ENCODE peak calls at places on chromosomes 3 and 15, in six cellular contexts. P, Q, S, C, X and K are unnamed samples.

GRCh38 chr15:62848631-62849050 is 193.9 kb upstream of the TPM1 start:
- DNase-seq in S (peak; percentile 44), X (no peak), Q (peak; percentile 35), P (peak; percentile 47), C (no peak), K (no peak)

GRCh38 chr15:64284037-64284436 is 71.9 kb downstream of the CSNK1G1 start:
- DNase-seq in C (no peak), S (no peak), X (no peak), P (peak; percentile 72), Q (no peak), K (no peak)

GRCh38 chr3:16280671-16281070 is 15.7 kb downstream of the OXNAD1 start:
- DNase-seq in P (no peak), Q (no peak), X (no peak), C (no peak), S (no peak), K (no peak)

GRCh38 chr3:20136231-20136630 is 49.8 kb downstream of the SGO1 start:
- DNase-seq in S (no peak), X (no peak), C (no peak), Q (peak; percentile 10), P (peak; percentile 16), K (no peak)

GRCh38 chr3:30554317-30554690 is 52.1 kb upstream of the TGFBR2 start:
- DNase-seq in X (no peak), Q (no peak), C (no peak), S (no peak), P (no peak), K (no peak)

GRCh38 chr3:81955908-81956307 is 194.5 kb upstream of the GBE1 start:
- DNase-seq in C (no peak), Q (no peak), S (no peak), X (no peak), P (no peak), K (no peak)

GRCh38 chr3:17160597-17160996 is 275.8 kb downstream of the PLCL2 start:
- DNase-seq in Q (no peak), X (no peak), C (no peak), S (no peak), P (no peak), K (no peak)

GRCh38 chr3:184716652-184717607 is 5.1 kb upstream of the MAGEF1 start:
- DNase-seq in C (peak; percentile 39), X (peak; percentile 71), S (peak; percentile 80), Q (peak; percentile 64), P (peak; percentile 57), K (no peak)

GRCh38 chr3:193788189-193788946 is 195.4 kb downstream of the OPA1 start:
- DNase-seq in Q (peak; percentile 75), X (peak; percentile 68), C (peak; percentile 73), P (peak; percentile 61), S (peak; percentile 91), K (no peak)

GRCh38 chr3:170809021-170809974 is 60.7 kb downstream of the RPL22L1 start:
- DNase-seq in C (peak; percentile 47), P (peak; percentile 84), S (peak; percentile 87), Q (peak; percentile 95), X (peak; percentile 34), K (peak; percentile 68)

GRCh38 chr15:43509002-43509922 is 8.1 kb upstream of the MAP1A start:
- DNase-seq in Q (no peak), X (no peak), C (no peak), P (peak; percentile 44), S (peak; percentile 39), K (no peak)

GRCh38 chr3:123602325-123602724 is 17.5 kb upstream of the HACD2 start:
- DNase-seq in C (no peak), X (no peak), S (no peak), P (peak; percentile 87), Q (peak; percentile 98), K (no peak)

GRCh38 chr3:99945328-99945995 is 127.8 kb downstream of the CMSS1 start:
- DNase-seq in S (no peak), C (no peak), X (no peak), Q (no peak), P (no peak), K (no peak)

GRCh38 chr15:89167267-89168176 is 53.9 kb downstream of the RLBP1 start:
- DNase-seq in S (peak; percentile 53), X (no peak), Q (peak; percentile 93), C (no peak), P (peak; percentile 66), K (no peak)

GRCh38 chr3:17802993-17803392 is 60.6 kb upstream of the TBC1D5 start:
- DNase-seq in X (no peak), S (no peak), P (no peak), C (no peak), Q (no peak), K (no peak)

GRCh38 chr3:3618624-3619023 is 180.6 kb upstream of the LRRN1 start:
- DNase-seq in S (no peak), Q (no peak), X (no peak), P (no peak), C (no peak), K (no peak)

GRCh38 chr3:64009528-64009927 is 13.8 kb downstream of the PSMD6 start:
- DNase-seq in X (no peak), P (no peak), S (no peak), Q (no peak), C (no peak), K (no peak)

GRCh38 chr3:15646924-15647511 is 45.5 kb downstream of the BTD start:
- DNase-seq in P (peak; percentile 98), C (no peak), S (peak; percentile 70), X (no peak), Q (peak; percentile 97), K (peak; percentile 94)

GRCh38 chr15:65577129-65577996 is 33.6 kb downstream of the INTS14 start:
- DNase-seq in X (no peak), P (no peak), S (no peak), C (no peak), Q (no peak), K (no peak)

GRCh38 chr3:81716870-81717509 is 44.5 kb downstream of the GBE1 start:
- DNase-seq in S (no peak), Q (peak; percentile 45), P (peak; percentile 69), X (peak; percentile 13), C (no peak), K (no peak)

GRCh38 chr3:78645628-78646310 is 1122.0 kb downstream of the ROBO1 start:
- DNase-seq in S (no peak), X (peak; percentile 26), P (peak; percentile 88), Q (peak; percentile 93), C (no peak), K (no peak)

GRCh38 chr15:32936283-32936918 is 218.6 kb downstream of the GREM1 start:
- DNase-seq in Q (peak; percentile 65), P (peak; percentile 86), X (no peak), S (no peak), C (no peak), K (no peak)

GRCh38 chr15:90000175-90000923 is 775 bp upstream of the ZNF710 start:
- DNase-seq in Q (no peak), P (no peak), C (peak; percentile 32), S (peak; percentile 77), X (peak; percentile 49), K (no peak)

GRCh38 chr3:180073561-180073960 is 36.8 kb upstream of the PEX5L start:
- DNase-seq in C (no peak), Q (peak; percentile 38), S (no peak), X (no peak), P (no peak), K (no peak)

GRCh38 chr3:94162700-94163099 is 99.8 kb downstream of the NSUN3 start:
- DNase-seq in C (no peak), P (peak; percentile 36), Q (peak; percentile 94), S (peak; percentile 57), X (no peak), K (peak; percentile 71)

DNA sequence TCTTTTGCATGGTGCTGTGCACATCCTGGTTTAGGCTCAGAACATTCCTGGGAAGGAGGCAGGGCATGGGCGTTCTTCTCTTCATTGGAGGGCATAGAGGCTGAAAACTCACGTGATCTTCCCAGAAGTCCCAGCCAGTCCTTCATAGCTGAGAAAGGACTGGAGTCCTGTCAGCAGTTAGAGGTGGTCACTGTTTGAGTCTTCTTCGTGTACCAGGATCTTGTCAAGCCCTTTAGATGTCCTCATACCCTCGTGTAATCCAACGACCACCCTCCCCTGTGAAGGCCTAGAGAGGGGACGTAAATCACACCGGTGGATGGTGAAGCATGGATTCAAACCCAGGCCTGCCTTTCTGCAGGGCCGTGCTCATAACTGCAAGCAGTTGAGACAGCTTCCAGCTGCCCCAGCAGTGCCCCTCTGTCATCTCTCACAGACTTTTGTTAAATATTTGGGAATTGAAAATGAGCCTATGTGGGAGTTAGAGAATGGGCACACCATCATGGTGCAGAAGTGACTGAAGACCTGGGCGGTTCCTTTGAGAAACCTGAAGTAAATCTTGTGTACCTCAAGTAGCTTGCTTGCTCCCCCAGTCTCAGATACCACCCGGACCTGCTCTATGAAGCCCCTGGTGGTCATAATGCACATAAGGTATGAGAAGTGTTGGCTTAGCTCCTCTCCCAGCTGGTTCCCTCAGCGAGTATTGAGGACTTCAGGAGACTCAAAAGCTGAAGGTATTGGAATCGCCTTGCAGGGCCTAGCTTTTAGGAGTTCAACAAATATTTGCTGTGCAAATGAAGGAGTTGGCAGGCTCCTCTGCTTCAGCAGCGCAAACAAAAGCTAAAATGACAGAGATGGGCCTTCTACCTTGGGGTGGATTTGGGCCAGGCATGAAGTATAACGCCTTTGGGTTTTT is 1.4 kb downstream of the CMTM8 start:
- DNase-seq in P (peak; percentile 46), S (peak; percentile 83), Q (peak; percentile 67), X (peak; percentile 16), C (peak; percentile 46), K (no peak)
- TF ChIP-seq CTCF in P (peak; percentile 53), S (peak; percentile 78), Q (peak; percentile 68), X (peak; percentile 43), C (peak; percentile 26), K (peak; percentile 39)

DNA sequence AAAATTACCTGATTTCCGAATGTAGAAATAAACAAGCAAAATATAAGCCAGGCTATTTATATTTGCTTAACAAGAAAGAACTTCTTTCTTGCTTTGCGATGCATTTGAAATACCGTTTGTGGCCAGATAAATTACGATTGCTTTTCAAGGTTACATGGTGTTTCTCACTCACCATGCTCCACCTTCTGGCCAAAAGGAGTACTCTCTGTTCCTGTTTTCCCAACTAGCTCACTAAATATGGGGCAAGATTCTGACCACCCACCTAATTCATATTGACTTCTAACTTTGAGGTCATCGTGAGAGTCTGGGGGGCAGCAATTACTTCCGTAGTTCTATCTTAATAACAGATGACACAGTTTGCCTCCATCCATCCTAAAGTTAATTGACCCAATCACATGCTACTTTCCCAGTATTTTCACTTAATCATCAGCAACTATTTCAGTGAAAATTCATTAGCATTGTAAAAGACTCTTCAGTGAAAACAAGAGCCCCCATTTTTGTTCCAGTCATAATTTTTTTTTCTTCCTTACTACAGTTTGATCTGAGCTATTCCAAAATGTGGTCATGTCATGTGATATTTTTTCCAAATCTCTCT is 25.9 kb downstream of the ACP3 start:
- DNase-seq in X (peak; percentile 42), P (peak; percentile 82), S (peak; percentile 74), Q (peak; percentile 66), C (peak; percentile 26), K (no peak)
- TF ChIP-seq CTCF in X (peak; percentile 77), P (peak; percentile 92), S (peak; percentile 91), Q (peak; percentile 82), C (peak; percentile 60), K (peak; percentile 82)

GRCh38 chr15:70260096-70260495 is 162.4 kb upstream of the TLE3 start:
- DNase-seq in X (no peak), C (no peak), S (no peak), Q (no peak), P (no peak), K (no peak)
- TF ChIP-seq CTCF in X (no peak), C (no peak), S (no peak), Q (no peak), P (no peak), K (no peak)

DNA sequence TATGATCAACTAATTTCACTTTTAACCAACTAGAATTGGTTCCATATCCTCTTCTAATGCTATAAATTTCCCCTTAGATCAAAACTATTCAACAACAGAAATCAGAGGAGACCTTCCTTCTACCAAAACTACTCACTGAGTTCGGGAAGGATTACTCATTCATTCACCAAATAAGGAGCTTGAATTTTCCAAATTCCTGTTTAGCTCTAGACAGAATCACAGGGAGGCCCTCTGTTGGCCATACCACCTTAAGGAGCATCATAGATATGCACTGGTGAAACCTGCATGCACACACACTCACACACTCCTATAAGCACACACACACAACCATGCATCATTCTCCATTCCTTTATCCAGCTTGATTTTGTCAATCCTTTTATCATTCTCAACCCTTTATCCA is 49.0 kb downstream of the SUCLG2 start:
- DNase-seq in C (no peak), X (no peak), Q (peak; percentile 69), P (peak; percentile 81), S (no peak), K (no peak)
- TF ChIP-seq CTCF in C (no peak), X (no peak), Q (peak; percentile 42), P (peak; percentile 65), S (peak; percentile 41), K (peak; percentile 28)